ENCODE peak calls at places on chromosome 11, in eight cellular contexts. H is CD8-positive, alpha-beta T cell; W is body of pancreas; B is RWPE2; J is psoas muscle; S is mesenchymal stem cell; C is SK-N-SH; I is IMR-90. L is an unnamed sample.

GRCh38 chr11:12293486-12293885 is 83.9 kb upstream of the PARVA start:
- DNase-seq in S (no peak), I (no peak), B (no peak), C (peak; percentile 3), J (no peak), H (no peak), W (no peak), L (no peak)

GRCh38 chr11:22657101-22657694 is 9.2 kb upstream of the GAS2 start:
- DNase-seq in H (no peak), J (no peak), W (no peak), I (no peak), C (no peak), S (no peak), B (no peak), L (no peak)

GRCh38 chr11:120558754-120559431 is 47.3 kb downstream of the GRIK4 start:
- DNase-seq in J (no peak), W (no peak), C (peak; percentile 58), S (no peak), H (no peak), I (no peak), B (no peak), L (no peak)

GRCh38 chr11:117369521-117369920 is 41.9 kb downstream of the CEP164 start:
- DNase-seq in S (no peak), W (no peak), I (no peak), H (no peak), J (no peak), C (no peak), B (no peak), L (no peak)

GRCh38 chr11:72681226-72682153 is 7.3 kb upstream of the PDE2A start:
- DNase-seq in W (peak; percentile 36), H (peak; percentile 7), I (no peak), S (no peak), J (no peak), B (no peak), C (no peak), L (no peak)

GRCh38 chr11:8068605-8069221 is 12.3 kb upstream of the TUB start:
- DNase-seq in H (no peak), S (peak; percentile 57), J (peak; percentile 84), I (peak; percentile 91), C (peak; percentile 70), W (peak; percentile 62), B (no peak), L (peak; percentile 76)

GRCh38 chr11:61955031-61955415 is 4.9 kb downstream of the BEST1 start:
- DNase-seq in I (peak; percentile 87), J (peak; percentile 80), H (no peak), S (peak; percentile 95), C (no peak), W (peak; percentile 77), B (no peak), L (peak; percentile 62)

GRCh38 chr11:10908215-10908990 is 50.5 kb upstream of the ZBED5 start:
- DNase-seq in H (no peak), B (no peak), J (no peak), S (peak; percentile 75), I (peak; percentile 93), C (no peak), W (peak; percentile 79), L (no peak)

GRCh38 chr11:43934359-43935130 is 7.9 kb upstream of the C11orf96 start:
- DNase-seq in J (no peak), S (no peak), B (no peak), W (no peak), I (no peak), C (no peak), H (no peak), L (no peak)

DNA sequence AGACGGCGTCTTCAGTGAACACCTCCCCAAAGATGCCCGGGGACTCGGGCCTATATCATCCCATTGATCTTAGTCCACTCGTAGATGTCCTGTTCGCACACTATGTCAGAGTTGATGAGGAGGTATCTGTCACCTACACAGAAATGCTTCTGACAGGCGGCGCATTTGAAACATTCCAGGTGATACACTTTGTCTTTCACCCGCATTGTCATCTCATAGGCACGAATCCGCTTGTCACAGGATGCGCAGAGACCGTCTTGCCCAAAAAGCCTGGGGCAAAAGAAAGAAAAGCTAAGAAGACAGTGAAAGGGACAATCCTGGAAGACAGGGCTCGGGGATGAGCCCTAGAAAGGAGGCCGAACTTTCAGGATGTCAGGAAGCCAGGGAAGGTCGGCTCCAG is 32.6 kb downstream of the LMO2 start:
- DNase-seq in H (no peak), C (no peak), I (no peak), S (no peak), W (no peak), J (no peak), B (no peak), L (no peak)
- H3K27me3 ChIP-seq in H (peaks cover 6% of the 10 kb centered on the region), C (peaks cover 62% of the 10 kb centered on the region), I (peaks cover 69% of the 10 kb centered on the region), S (peaks cover 90% of the 10 kb centered on the region), W (no peaks in the 10 kb centered on the region), J (no peaks in the 10 kb centered on the region), B (peaks cover 21% of the 10 kb centered on the region), L (no peaks in the 10 kb centered on the region)

GRCh38 chr11:112229159-112229558 is 2.9 kb downstream of the PTS start:
- DNase-seq in S (no peak), C (no peak), I (no peak), H (no peak), W (no peak), B (no peak), J (no peak), L (no peak)

GRCh38 chr11:112228706-112229105 is 2.5 kb downstream of the PTS start:
- DNase-seq in C (no peak), J (no peak), H (no peak), B (no peak), S (no peak), W (no peak), I (no peak), L (no peak)

GRCh38 chr11:112226062-112226921 is at the start of gene PTS:
- DNase-seq in C (peak; percentile 95), J (peak; percentile 94), H (peak; percentile 83), S (peak; percentile 92), B (peak; percentile 83), I (peak; percentile 82), W (peak; percentile 88), L (peak; percentile 87)

GRCh38 chr11:112227002-112227401 is 774 bp downstream of the PTS start:
- DNase-seq in C (peak; percentile 35), B (no peak), W (no peak), S (peak; percentile 58), H (no peak), J (no peak), I (peak; percentile 48), L (no peak)

DNA sequence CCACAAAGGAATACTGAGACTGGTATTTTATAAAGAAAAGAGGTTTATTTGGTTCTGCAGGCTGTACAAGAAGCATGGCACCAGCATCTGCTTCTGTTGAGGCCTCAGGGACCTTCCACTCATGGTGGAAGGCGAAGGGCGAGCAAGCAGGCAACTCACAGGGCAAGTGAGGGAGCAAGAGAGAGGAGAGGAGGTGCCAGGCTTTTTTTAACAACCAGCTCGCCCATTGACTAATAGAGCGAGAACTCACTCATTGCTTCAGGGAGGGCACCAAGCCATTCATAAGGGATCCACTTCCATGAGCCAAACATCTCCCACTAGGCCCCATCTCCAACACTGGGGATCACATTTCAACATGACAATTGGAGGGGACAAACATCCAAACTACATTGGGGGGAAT is 1.2 kb downstream of the PTS start:
- DNase-seq in S (no peak), C (no peak), J (no peak), W (no peak), H (no peak), I (no peak), B (no peak), L (no peak)
- H3K4me3 ChIP-seq in S (no peak overlapping the region), C (peak overlapping the region; percentile 71), J (peak overlapping the region; percentile 72), W (no peak overlapping the region), H (no peak overlapping the region), I (peak overlapping the region; percentile 93), B (peak overlapping the region; percentile 64), L (peak overlapping the region; percentile 66)

GRCh38 chr11:78351979-78352731 is 65.5 kb downstream of the GAB2 start:
- DNase-seq in W (no peak), C (peak; percentile 47), I (no peak), B (no peak), J (no peak), H (no peak), S (peak; percentile 56), L (no peak)

GRCh38 chr11:78350646-78351165 is 66.9 kb downstream of the GAB2 start:
- DNase-seq in C (no peak), J (no peak), W (peak; percentile 38), S (peak; percentile 47), I (peak; percentile 47), H (no peak), B (no peak), L (peak; percentile 58)

GRCh38 chr11:78350101-78350645 is 67.4 kb downstream of the GAB2 start:
- DNase-seq in H (no peak), C (no peak), B (no peak), J (no peak), I (peak; percentile 55), W (no peak), S (peak; percentile 52), L (peak; percentile 35)

GRCh38 chr11:78349614-78350013 is 68.0 kb downstream of the GAB2 start:
- DNase-seq in C (no peak), I (peak; percentile 31), B (no peak), H (no peak), J (no peak), W (no peak), S (no peak), L (no peak)

DNA sequence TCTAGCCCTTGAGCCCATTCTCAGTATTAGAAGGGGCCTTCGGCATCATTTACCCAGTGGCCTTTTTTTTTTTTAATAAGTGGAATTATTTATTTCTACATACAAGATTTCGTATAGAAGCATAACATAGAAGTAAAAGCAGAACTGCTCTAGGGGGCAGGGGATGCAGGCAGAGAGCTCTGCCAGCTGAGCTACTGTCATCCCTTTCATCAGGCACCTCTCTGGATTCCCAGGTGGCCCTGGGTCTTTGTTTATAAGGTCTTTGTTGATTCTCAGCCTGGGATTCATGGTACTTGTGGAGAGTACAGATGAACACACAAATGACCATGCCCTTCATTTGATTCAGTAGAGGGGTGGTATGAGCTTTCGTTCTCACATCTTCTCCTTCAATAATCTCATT is 66.4 kb downstream of the GAB2 start:
- DNase-seq in I (no peak), J (no peak), B (no peak), H (no peak), S (no peak), C (no peak), W (no peak), L (no peak)
- H3K4me1 ChIP-seq in I (peaks cover 8% of the 10 kb centered on the region), J (peaks cover 14% of the 10 kb centered on the region), B (no peaks in the 10 kb centered on the region), H (no peaks in the 10 kb centered on the region), S (peaks cover 2% of the 10 kb centered on the region), C (peaks cover 59% of the 10 kb centered on the region), W (peaks cover 6% of the 10 kb centered on the region), L (peaks cover 9% of the 10 kb centered on the region)

GRCh38 chr11:58636587-58636986 is 14.1 kb downstream of the CNTF start:
- DNase-seq in B (no peak), S (no peak), J (no peak), W (no peak), H (no peak), I (no peak), C (no peak), L (no peak)

GRCh38 chr11:58640386-58641023 is 18.0 kb downstream of the CNTF start:
- DNase-seq in B (no peak), W (peak; percentile 19), H (no peak), J (no peak), C (no peak), S (no peak), I (no peak), L (no peak)

GRCh38 chr11:58637367-58637766 is 14.9 kb downstream of the CNTF start:
- DNase-seq in C (no peak), J (no peak), B (no peak), H (no peak), S (no peak), W (no peak), I (no peak), L (no peak)

GRCh38 chr11:58641326-58641725 is 18.9 kb downstream of the CNTF start:
- DNase-seq in S (no peak), H (no peak), I (no peak), B (no peak), C (no peak), J (no peak), W (no peak), L (no peak)

GRCh38 chr11:58639103-58639502 is 16.6 kb downstream of the CNTF start:
- DNase-seq in S (no peak), I (no peak), H (no peak), C (no peak), W (no peak), B (no peak), J (no peak), L (no peak)
- H3K27me3 ChIP-seq in S (no peaks in the 10 kb centered on the region), I (peaks cover 4% of the 10 kb centered on the region), H (no peaks in the 10 kb centered on the region), C (peaks cover 10% of the 10 kb centered on the region), W (no peaks in the 10 kb centered on the region), B (no peaks in the 10 kb centered on the region), J (no peaks in the 10 kb centered on the region), L (no peaks in the 10 kb centered on the region)

L was measured in heart right ventricle.